ENCODE peak calls at places on chromosomes 3 and 15, in six cellular contexts. One of them, this sample, is unnamed.

GRCh38 chr3:172104471-172105072 is 65.2 kb downstream of the FNDC3B start:
- DNase-seq in H9: peak; percentile 73
- DNase-seq in neuronal stem cell: peak; percentile 66
- DNase-seq in IMR-90: no peak
- DNase-seq in H1: no peak
- DNase-seq in trophoblast cell: no peak
- DNase-seq in this sample: peak; percentile 89

GRCh38 chr15:48565560-48566482 is 79.7 kb downstream of the FBN1 start:
- DNase-seq in H9: no peak
- DNase-seq in neuronal stem cell: no peak
- DNase-seq in IMR-90: peak; percentile 91
- DNase-seq in H1: no peak
- DNase-seq in trophoblast cell: peak; percentile 89
- DNase-seq in this sample: no peak

GRCh38 chr15:59138243-59138642 is 33.3 kb downstream of the CCNB2 start:
- DNase-seq in H9: peak; percentile 86
- DNase-seq in neuronal stem cell: peak; percentile 6
- DNase-seq in IMR-90: peak; percentile 22
- DNase-seq in H1: peak; percentile 66
- DNase-seq in trophoblast cell: peak; percentile 62
- DNase-seq in this sample: peak; percentile 85

GRCh38 chr15:99434506-99435137 is 131.2 kb upstream of the MEF2A start:
- DNase-seq in H9: no peak
- DNase-seq in neuronal stem cell: no peak
- DNase-seq in IMR-90: no peak
- DNase-seq in H1: no peak
- DNase-seq in trophoblast cell: no peak
- DNase-seq in this sample: no peak

GRCh38 chr15:99109555-99110021 is 4.7 kb downstream of the SYNM start:
- DNase-seq in H9: no peak
- DNase-seq in neuronal stem cell: no peak
- DNase-seq in IMR-90: no peak
- DNase-seq in H1: no peak
- DNase-seq in trophoblast cell: no peak
- DNase-seq in this sample: no peak

GRCh38 chr15:25136119-25136518 is 181.3 kb downstream of the SNRPN start:
- DNase-seq in H9: no peak
- DNase-seq in neuronal stem cell: no peak
- DNase-seq in IMR-90: peak; percentile 15
- DNase-seq in H1: no peak
- DNase-seq in trophoblast cell: peak; percentile 0
- DNase-seq in this sample: peak; percentile 62

GRCh38 chr3:111890051-111890580 is 31.1 kb downstream of the PHLDB2 start:
- DNase-seq in H9: no peak
- DNase-seq in neuronal stem cell: no peak
- DNase-seq in IMR-90: no peak
- DNase-seq in H1: no peak
- DNase-seq in trophoblast cell: no peak
- DNase-seq in this sample: no peak

GRCh38 chr3:100709840-100710235 is 544 bp downstream of the TFG start:
- DNase-seq in H9: peak; percentile 70
- DNase-seq in neuronal stem cell: peak; percentile 66
- DNase-seq in IMR-90: peak; percentile 20
- DNase-seq in H1: peak; percentile 46
- DNase-seq in trophoblast cell: peak; percentile 40
- DNase-seq in this sample: peak; percentile 81

GRCh38 chr3:111338059-111338698 is 203.8 kb upstream of the CD96 start:
- DNase-seq in H9: peak; percentile 55
- DNase-seq in neuronal stem cell: no peak
- DNase-seq in IMR-90: peak; percentile 86
- DNase-seq in H1: peak; percentile 15
- DNase-seq in trophoblast cell: peak; percentile 87
- DNase-seq in this sample: peak; percentile 88

GRCh38 chr3:10933470-10933957 is 59.0 kb upstream of the SLC6A1 start:
- DNase-seq in H9: no peak
- DNase-seq in neuronal stem cell: no peak
- DNase-seq in IMR-90: no peak
- DNase-seq in H1: no peak
- DNase-seq in trophoblast cell: no peak
- DNase-seq in this sample: no peak

GRCh38 chr3:187360523-187361060 is 7.6 kb upstream of the RTP4 start:
- DNase-seq in H9: no peak
- DNase-seq in neuronal stem cell: no peak
- DNase-seq in IMR-90: no peak
- DNase-seq in H1: no peak
- DNase-seq in trophoblast cell: no peak
- DNase-seq in this sample: no peak

GRCh38 chr3:129622933-129623332 is 16.5 kb upstream of the PLXND1 start:
- DNase-seq in H9: no peak
- DNase-seq in neuronal stem cell: no peak
- DNase-seq in IMR-90: no peak
- DNase-seq in H1: no peak
- DNase-seq in trophoblast cell: no peak
- DNase-seq in this sample: no peak

GRCh38 chr3:173970206-173970605 is 572.7 kb downstream of the NLGN1 start:
- DNase-seq in H9: no peak
- DNase-seq in neuronal stem cell: no peak
- DNase-seq in IMR-90: no peak
- DNase-seq in H1: no peak
- DNase-seq in trophoblast cell: no peak
- DNase-seq in this sample: no peak

GRCh38 chr3:13841826-13842225 is 38.0 kb downstream of the WNT7A start:
- DNase-seq in H9: no peak
- DNase-seq in neuronal stem cell: no peak
- DNase-seq in IMR-90: no peak
- DNase-seq in H1: no peak
- DNase-seq in trophoblast cell: no peak
- DNase-seq in this sample: no peak

GRCh38 chr15:45795487-45796069 is 160.7 kb downstream of the SQOR start:
- DNase-seq in H9: peak; percentile 63
- DNase-seq in neuronal stem cell: peak; percentile 70
- DNase-seq in IMR-90: peak; percentile 24
- DNase-seq in H1: peak; percentile 25
- DNase-seq in trophoblast cell: peak; percentile 23
- DNase-seq in this sample: peak; percentile 89

GRCh38 chr3:36525115-36525711 is 144.9 kb downstream of the STAC start:
- DNase-seq in H9: no peak
- DNase-seq in neuronal stem cell: no peak
- DNase-seq in IMR-90: peak; percentile 4
- DNase-seq in H1: no peak
- DNase-seq in trophoblast cell: no peak
- DNase-seq in this sample: peak; percentile 48

GRCh38 chr3:152047465-152047864 is 174.0 kb downstream of the SUCNR1 start:
- DNase-seq in H9: no peak
- DNase-seq in neuronal stem cell: no peak
- DNase-seq in IMR-90: peak; percentile 68
- DNase-seq in H1: no peak
- DNase-seq in trophoblast cell: no peak
- DNase-seq in this sample: no peak

GRCh38 chr3:14405886-14406238 is 3.5 kb downstream of the SLC6A6 start:
- DNase-seq in H9: no peak
- DNase-seq in neuronal stem cell: no peak
- DNase-seq in IMR-90: no peak
- DNase-seq in H1: no peak
- DNase-seq in trophoblast cell: no peak
- DNase-seq in this sample: no peak

GRCh38 chr3:107106316-107106715 is 270.9 kb upstream of the CCDC54 start:
- DNase-seq in H9: no peak
- DNase-seq in neuronal stem cell: no peak
- DNase-seq in IMR-90: peak; percentile 53
- DNase-seq in H1: no peak
- DNase-seq in trophoblast cell: peak; percentile 35
- DNase-seq in this sample: no peak

GRCh38 chr15:51390932-51391432 is 49.5 kb downstream of the GLDN start:
- DNase-seq in H9: peak; percentile 67
- DNase-seq in neuronal stem cell: peak; percentile 23
- DNase-seq in IMR-90: no peak
- DNase-seq in H1: no peak
- DNase-seq in trophoblast cell: no peak
- DNase-seq in this sample: peak; percentile 96

GRCh38 chr15:88621789-88622604 is 857 bp downstream of the AEN start:
- DNase-seq in H9: no peak
- DNase-seq in neuronal stem cell: no peak
- DNase-seq in IMR-90: peak; percentile 67
- DNase-seq in H1: no peak
- DNase-seq in trophoblast cell: peak; percentile 20
- DNase-seq in this sample: no peak

GRCh38 chr3:17233398-17233800 is 348.6 kb downstream of the PLCL2 start:
- DNase-seq in H9: no peak
- DNase-seq in neuronal stem cell: peak; percentile 29
- DNase-seq in IMR-90: peak; percentile 67
- DNase-seq in H1: no peak
- DNase-seq in trophoblast cell: peak; percentile 72
- DNase-seq in this sample: peak; percentile 66

GRCh38 chr3:86245360-86245759 is 745.6 kb downstream of the VGLL3 start:
- DNase-seq in H9: no peak
- DNase-seq in neuronal stem cell: no peak
- DNase-seq in IMR-90: no peak
- DNase-seq in H1: no peak
- DNase-seq in trophoblast cell: peak; percentile 3
- DNase-seq in this sample: peak; percentile 23

GRCh38 chr3:79598594-79598993 is 169.2 kb downstream of the ROBO1 start:
- DNase-seq in H9: no peak
- DNase-seq in neuronal stem cell: no peak
- DNase-seq in IMR-90: no peak
- DNase-seq in H1: peak; percentile 10
- DNase-seq in trophoblast cell: no peak
- DNase-seq in this sample: no peak

GRCh38 chr15:89837134-89837829 is 22.6 kb upstream of the ANPEP start:
- DNase-seq in H9: no peak
- DNase-seq in neuronal stem cell: no peak
- DNase-seq in IMR-90: peak; percentile 59
- DNase-seq in H1: no peak
- DNase-seq in trophoblast cell: peak; percentile 38
- DNase-seq in this sample: no peak
- H3K18ac ChIP-seq in H9: no peak overlapping the region
- H3K18ac ChIP-seq in neuronal stem cell: no peak overlapping the region
- H3K18ac ChIP-seq in IMR-90: peak overlapping the region; percentile 91
- H3K18ac ChIP-seq in H1: no peak overlapping the region
- H3K18ac ChIP-seq in trophoblast cell: peak overlapping the region; percentile 38
- H3K18ac ChIP-seq in this sample: no peak overlapping the region

GRCh38 chr3:150107429-150108175 is 136.9 kb upstream of the PFN2 start:
- DNase-seq in H9: no peak
- DNase-seq in neuronal stem cell: peak; percentile 26
- DNase-seq in IMR-90: no peak
- DNase-seq in H1: no peak
- DNase-seq in trophoblast cell: no peak
- DNase-seq in this sample: peak; percentile 62

GRCh38 chr3:150105886-150106612 is 135.4 kb upstream of the PFN2 start:
- DNase-seq in H9: no peak
- DNase-seq in neuronal stem cell: no peak
- DNase-seq in IMR-90: no peak
- DNase-seq in H1: no peak
- DNase-seq in trophoblast cell: no peak
- DNase-seq in this sample: no peak

GRCh38 chr3:150104564-150104963 is 133.9 kb upstream of the PFN2 start:
- DNase-seq in H9: no peak
- DNase-seq in neuronal stem cell: no peak
- DNase-seq in IMR-90: no peak
- DNase-seq in H1: no peak
- DNase-seq in trophoblast cell: no peak
- DNase-seq in this sample: no peak

GRCh38 chr3:150105025-150105424 is 134.3 kb upstream of the PFN2 start:
- DNase-seq in H9: no peak
- DNase-seq in neuronal stem cell: no peak
- DNase-seq in IMR-90: no peak
- DNase-seq in H1: no peak
- DNase-seq in trophoblast cell: no peak
- DNase-seq in this sample: no peak

GRCh38 chr3:150106752-150107428 is 136.2 kb upstream of the PFN2 start:
- DNase-seq in H9: no peak
- DNase-seq in neuronal stem cell: peak; percentile 36
- DNase-seq in IMR-90: peak; percentile 91
- DNase-seq in H1: peak; percentile 47
- DNase-seq in trophoblast cell: peak; percentile 6
- DNase-seq in this sample: peak; percentile 96
- H3K18ac ChIP-seq in H9: no peak overlapping the region
- H3K18ac ChIP-seq in neuronal stem cell: no peak overlapping the region
- H3K18ac ChIP-seq in IMR-90: peak overlapping the region; percentile 35
- H3K18ac ChIP-seq in H1: no peak overlapping the region
- H3K18ac ChIP-seq in trophoblast cell: peak overlapping the region; percentile 83
- H3K18ac ChIP-seq in this sample: peak overlapping the region; percentile 28

DNA sequence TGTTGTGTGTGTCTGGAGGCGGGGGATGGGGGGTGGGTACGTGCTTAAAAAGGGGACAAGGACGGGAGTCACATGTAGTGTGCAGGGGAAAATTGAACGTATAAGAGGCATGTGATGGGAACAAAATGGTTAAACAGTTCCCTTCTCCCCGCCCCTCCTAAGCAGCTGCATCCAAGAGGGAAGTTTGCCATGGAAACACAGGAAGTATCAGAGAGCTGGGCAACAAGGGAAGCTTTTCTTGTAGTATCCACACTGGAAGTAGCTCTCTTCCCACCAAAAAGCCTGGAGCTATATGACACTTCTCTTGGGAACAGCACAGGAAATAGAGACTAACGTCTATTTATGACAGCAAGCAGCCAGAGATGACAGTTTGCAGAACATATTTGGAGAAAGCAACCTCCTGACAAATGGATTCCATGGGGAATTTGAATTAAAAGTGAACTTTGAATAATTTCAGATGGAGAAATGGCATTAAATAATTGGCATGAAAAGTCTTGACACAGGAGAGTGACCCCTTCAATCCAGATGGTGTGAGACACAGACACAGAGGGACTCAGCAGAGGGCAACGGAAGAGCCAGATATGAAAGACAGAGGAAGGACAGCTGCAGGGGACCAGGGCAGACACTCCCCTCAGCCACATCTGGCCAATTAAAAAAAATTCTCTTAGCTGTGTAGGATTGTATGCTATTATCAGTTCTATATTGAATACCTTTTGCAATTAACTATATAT is 294.2 kb upstream of the TBL1XR1 start:
- DNase-seq in H9: no peak
- DNase-seq in neuronal stem cell: no peak
- DNase-seq in IMR-90: peak; percentile 41
- DNase-seq in H1: no peak
- DNase-seq in trophoblast cell: no peak
- DNase-seq in this sample: peak; percentile 47
- H3K18ac ChIP-seq in H9: no peak overlapping the region
- H3K18ac ChIP-seq in neuronal stem cell: no peak overlapping the region
- H3K18ac ChIP-seq in IMR-90: no peak overlapping the region
- H3K18ac ChIP-seq in H1: no peak overlapping the region
- H3K18ac ChIP-seq in trophoblast cell: no peak overlapping the region
- H3K18ac ChIP-seq in this sample: no peak overlapping the region

GRCh38 chr3:69086133-69086722 is 1.5 kb downstream of the ARL6IP5 start:
- DNase-seq in H9: no peak
- DNase-seq in neuronal stem cell: no peak
- DNase-seq in IMR-90: peak; percentile 92
- DNase-seq in H1: no peak
- DNase-seq in trophoblast cell: peak; percentile 98
- DNase-seq in this sample: no peak
- H3K18ac ChIP-seq in H9: no peak overlapping the region
- H3K18ac ChIP-seq in neuronal stem cell: no peak overlapping the region
- H3K18ac ChIP-seq in IMR-90: peak overlapping the region; percentile 7
- H3K18ac ChIP-seq in H1: no peak overlapping the region
- H3K18ac ChIP-seq in trophoblast cell: no peak overlapping the region
- H3K18ac ChIP-seq in this sample: no peak overlapping the region

This sample was measured in mesendoderm.